ENCODE peak calls at places on chromosomes 12 and 14, in eight cellular contexts. T, F, I, U, O, H, G and A are unnamed samples.

GRCh38 chr12:57826400-57826799 is 7.9 kb upstream of the AVIL start:
- DNase-seq in T (no peak), F (no peak), I (no peak), U (no peak), O (no peak), H (no peak), G (no peak), A (no peak)

GRCh38 chr12:82554529-82554928 is 132.2 kb upstream of the TMTC2 start:
- DNase-seq in T (no peak), F (no peak), I (no peak), U (no peak), O (no peak), H (peak), G (no peak), A (no peak)

GRCh38 chr12:47216150-47216677 is 136.5 kb upstream of the AMIGO2 start:
- DNase-seq in T (peak), F (no peak), I (peak), U (peak), O (peak), H (no peak), G (no peak), A (no peak)

GRCh38 chr12:80053048-80053790 is 46.1 kb upstream of the OTOGL start:
- DNase-seq in T (peak), F (peak), I (no peak), U (peak), O (peak), H (peak), G (peak), A (no peak)

GRCh38 chr14:96055065-96055752 is 16.0 kb downstream of the C14orf132 start:
- DNase-seq in T (no peak), F (no peak), I (no peak), U (no peak), O (no peak), H (peak), G (no peak), A (no peak)

GRCh38 chr14:70033561-70033960 is 154.3 kb downstream of the SMOC1 start:
- DNase-seq in T (no peak), F (no peak), I (no peak), U (no peak), O (no peak), H (no peak), G (no peak), A (no peak)

GRCh38 chr12:101459642-101460346 is 15.3 kb upstream of the SPIC start:
- DNase-seq in T (no peak), F (no peak), I (no peak), U (no peak), O (no peak), H (no peak), G (no peak), A (peak)

GRCh38 chr12:64729909-64730584 is 29.2 kb downstream of the GNS start:
- DNase-seq in T (no peak), F (no peak), I (no peak), U (no peak), O (no peak), H (no peak), G (no peak), A (no peak)

GRCh38 chr14:74921053-74921620 is 1.9 kb downstream of the RPS6KL1 start:
- DNase-seq in T (no peak), F (no peak), I (no peak), U (no peak), O (no peak), H (no peak), G (no peak), A (no peak)
- H3K27ac ChIP-seq in T (no peak), F (no peak), I (no peak), U (no peak), O (no peak), H (no peak), G (no peak), A (no peak)

DNA sequence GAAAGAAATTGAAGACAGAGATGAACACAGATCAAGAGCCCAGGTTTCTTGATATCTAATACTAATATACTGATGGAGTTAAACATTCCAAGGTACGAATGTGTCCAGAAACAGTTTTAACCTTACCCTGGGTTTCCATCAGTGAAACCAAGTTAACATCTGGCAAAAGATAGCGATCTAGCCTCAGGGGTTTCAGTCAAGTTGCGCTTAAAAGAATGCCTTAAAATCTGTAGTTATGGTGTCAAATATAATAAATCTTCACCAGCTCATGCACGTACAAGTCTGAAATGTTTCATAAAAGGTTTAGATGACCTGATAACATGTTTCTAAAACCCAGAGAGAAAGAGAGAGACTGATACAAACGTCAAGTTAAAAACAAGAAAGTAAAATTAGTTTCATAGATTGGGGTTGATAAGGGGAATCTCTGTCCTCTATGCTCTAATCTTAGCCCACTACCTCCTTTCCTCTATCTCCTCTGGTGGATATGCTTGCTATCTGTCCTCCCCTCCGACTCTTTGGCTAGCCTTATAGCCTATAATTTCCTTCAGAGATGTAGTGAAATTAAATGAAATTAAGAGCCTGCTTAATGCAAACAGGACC is 18.6 kb upstream of the FOS start:
- DNase-seq in T (no peak), F (no peak), I (no peak), U (no peak), O (no peak), H (no peak), G (no peak), A (no peak)
- H3K27ac ChIP-seq in T (peak), F (peak), I (peak), U (no peak), O (peak), H (peak), G (peak), A (no peak)

GRCh38 chr14:103544627-103545218 is 15.7 kb downstream of the TRMT61A start:
- DNase-seq in T (no peak), F (peak), I (no peak), U (no peak), O (no peak), H (no peak), G (no peak), A (no peak)
- H3K27ac ChIP-seq in T (peak), F (no peak), I (no peak), U (no peak), O (no peak), H (no peak), G (no peak), A (peak)

DNA sequence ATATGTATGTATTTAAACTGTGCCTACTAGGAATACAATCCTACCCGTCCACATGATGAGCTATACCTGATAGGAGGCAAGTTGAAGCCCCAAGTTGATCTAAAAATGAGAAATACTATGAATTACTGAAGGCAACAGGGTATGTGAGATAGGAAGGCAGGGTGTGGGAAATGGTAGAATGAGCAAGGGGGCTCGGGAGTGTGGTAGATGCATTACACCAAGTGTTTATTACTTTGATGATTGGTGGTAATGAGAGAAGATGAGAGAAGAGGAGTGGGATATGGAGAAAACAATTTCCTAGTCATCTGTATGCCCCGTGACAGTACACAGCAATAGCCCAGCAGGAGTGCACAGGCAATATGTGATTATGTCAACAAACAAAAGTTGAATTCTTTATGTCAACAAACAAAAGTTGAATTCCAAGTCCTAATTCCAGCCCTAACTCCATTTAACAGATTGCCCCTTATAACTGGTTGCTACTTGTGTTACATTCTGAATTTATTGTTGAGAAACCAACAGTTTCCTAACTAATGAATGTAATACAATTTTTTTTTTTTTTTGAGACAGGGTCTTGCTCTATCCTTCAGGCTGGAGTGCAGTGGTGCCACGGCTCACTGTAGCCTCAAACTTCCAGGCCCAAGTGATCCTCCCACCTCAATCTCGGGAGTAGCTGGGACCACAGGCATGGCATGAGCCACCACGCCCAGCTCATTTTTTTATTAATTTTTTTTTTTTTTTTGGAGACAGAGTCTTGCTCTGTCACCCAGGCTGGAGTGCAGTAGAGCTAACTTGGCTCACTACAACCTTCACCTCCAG is 2.5 kb downstream of the LPCAT3 start:
- DNase-seq in T (no peak), F (no peak), I (no peak), U (no peak), O (no peak), H (no peak), G (no peak), A (no peak)
- H3K27ac ChIP-seq in T (no peak), F (no peak), I (no peak), U (no peak), O (no peak), H (no peak), G (no peak), A (no peak)

GRCh38 chr12:26112232-26112631 is 12.6 kb downstream of the BHLHE41 start:
- DNase-seq in T (no peak), F (no peak), I (no peak), U (no peak), O (no peak), H (no peak), G (no peak), A (no peak)

GRCh38 chr12:26114720-26115406 is 10.0 kb downstream of the BHLHE41 start:
- DNase-seq in T (no peak), F (no peak), I (no peak), U (no peak), O (no peak), H (no peak), G (no peak), A (no peak)

GRCh38 chr12:26112703-26113147 is 12.1 kb downstream of the BHLHE41 start:
- DNase-seq in T (no peak), F (no peak), I (no peak), U (peak), O (no peak), H (no peak), G (no peak), A (peak)

GRCh38 chr12:26113194-26113654 is 11.6 kb downstream of the BHLHE41 start:
- DNase-seq in T (no peak), F (no peak), I (no peak), U (peak), O (no peak), H (no peak), G (no peak), A (no peak)

GRCh38 chr12:26113853-26114719 is 10.8 kb downstream of the BHLHE41 start:
- DNase-seq in T (peak), F (peak), I (peak), U (peak), O (peak), H (peak), G (peak), A (peak)
- H3K27ac ChIP-seq in T (peak), F (peak), I (no peak), U (peak), O (peak), H (peak), G (peak), A (peak)

DNA sequence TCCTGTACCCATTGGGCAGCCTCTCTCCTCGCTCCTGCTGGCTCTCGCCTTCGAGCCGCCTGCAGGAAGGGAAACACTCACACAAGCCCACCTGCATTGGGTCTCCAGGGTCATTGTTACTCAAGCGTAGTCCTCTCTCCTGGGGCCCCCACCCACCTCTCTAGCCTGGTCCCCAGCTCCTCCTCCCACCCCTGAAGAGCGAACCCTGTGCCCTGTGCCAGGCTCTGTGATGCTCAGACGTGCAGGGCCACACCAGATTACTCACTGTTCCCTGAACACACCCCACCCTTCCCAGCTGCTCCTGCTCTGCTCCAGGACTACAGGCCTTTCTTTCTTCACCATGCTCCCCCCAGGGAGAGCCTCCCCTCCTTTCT is 88.1 kb downstream of the NINJ2 start:
- DNase-seq in T (peak), F (no peak), I (no peak), U (no peak), O (peak), H (no peak), G (no peak), A (peak)
- H3K27ac ChIP-seq in T (peak), F (no peak), I (no peak), U (no peak), O (no peak), H (no peak), G (peak), A (peak)

GRCh38 chr14:68936980-68937379 is 42.1 kb downstream of the ACTN1 start:
- DNase-seq in T (no peak), F (no peak), I (no peak), U (no peak), O (no peak), H (no peak), G (no peak), A (no peak)
- H3K27ac ChIP-seq in T (peak), F (no peak), I (no peak), U (no peak), O (peak), H (no peak), G (peak), A (peak)

GRCh38 chr14:41476526-41476925 is 130.2 kb upstream of the LRFN5 start:
- DNase-seq in T (no peak), F (no peak), I (no peak), U (no peak), O (no peak), H (no peak), G (no peak), A (no peak)
- H3K27ac ChIP-seq in T (no peak), F (no peak), I (no peak), U (no peak), O (no peak), H (no peak), G (no peak), A (no peak)

GRCh38 chr14:104147346-104148125 is 9.1 kb downstream of the KIF26A start:
- DNase-seq in T (peak), F (peak), I (no peak), U (no peak), O (peak), H (no peak), G (no peak), A (no peak)

GRCh38 chr14:104149617-104150141 is 11.3 kb downstream of the KIF26A start:
- DNase-seq in T (no peak), F (no peak), I (no peak), U (peak), O (peak), H (no peak), G (peak), A (no peak)

GRCh38 chr14:104149278-104149595 is 10.8 kb downstream of the KIF26A start:
- DNase-seq in T (no peak), F (no peak), I (no peak), U (no peak), O (peak), H (no peak), G (no peak), A (no peak)

GRCh38 chr14:104150201-104151027 is 12.0 kb downstream of the KIF26A start:
- DNase-seq in T (no peak), F (peak), I (no peak), U (peak), O (no peak), H (peak), G (no peak), A (no peak)

DNA sequence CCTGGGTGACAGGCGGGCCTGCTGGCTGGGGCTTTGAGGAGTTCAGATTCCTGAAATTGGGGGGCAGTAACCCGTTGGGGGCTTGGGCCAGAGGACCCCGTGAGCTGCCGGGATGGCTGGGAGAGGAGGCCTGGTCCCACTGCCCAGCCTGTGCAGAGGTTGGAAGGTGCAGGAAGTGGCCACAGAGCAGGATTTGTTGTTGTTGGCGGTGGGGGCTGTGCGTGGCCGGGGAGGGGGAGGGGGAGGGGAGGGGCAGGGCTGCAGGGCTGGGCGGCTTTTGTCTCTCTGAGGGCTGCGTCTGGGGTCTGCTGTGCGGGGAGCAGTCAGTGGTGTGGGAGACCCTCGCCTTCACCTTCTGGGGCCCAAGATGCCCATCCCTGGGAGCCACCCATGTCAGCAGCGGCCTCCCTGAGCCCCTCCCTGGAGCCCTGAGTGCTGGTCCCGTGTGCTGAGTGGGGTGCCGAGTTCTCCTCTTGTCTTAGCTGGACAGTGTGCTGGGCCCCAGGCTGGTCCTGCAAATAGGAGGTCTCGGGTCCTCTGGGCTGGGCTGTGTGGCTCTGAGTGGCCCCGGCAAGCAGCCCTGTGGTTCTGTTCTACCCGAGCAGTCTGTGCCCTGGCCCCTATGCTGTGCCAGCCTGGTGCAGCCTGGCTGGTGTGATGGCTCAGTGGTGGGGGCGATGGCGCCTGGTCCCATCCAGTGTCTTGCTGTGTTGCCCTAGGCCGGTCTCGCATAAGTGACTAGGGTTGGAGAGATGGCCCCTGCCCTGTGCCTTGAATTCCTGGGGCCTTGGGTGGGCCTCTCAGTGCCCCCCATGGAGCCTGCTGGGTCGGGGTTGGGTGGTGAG is 10.3 kb downstream of the KIF26A start:
- DNase-seq in T (no peak), F (no peak), I (no peak), U (no peak), O (peak), H (no peak), G (no peak), A (no peak)
- H3K27ac ChIP-seq in T (no peak), F (no peak), I (no peak), U (no peak), O (no peak), H (no peak), G (no peak), A (no peak)